ENCODE peak calls at places on chromosome 11, in five cellular contexts. One of them, this sample, is unnamed.

GRCh38 chr11:88404932-88405710 is 67.6 kb upstream of the CTSC start:
- DNase-seq in Karpas-422: no peak
- DNase-seq in stimulated activated CD4-positive, alpha-beta T cell treated with anti-CD3 and anti-CD28 coated beads, Interleukin-12 subunit alpha, Interleukin-12 subunit beta, amount 100 ng/mL, for 4 hours: no peak
- DNase-seq in mucosa of descending colon: no peak
- DNase-seq in psoas muscle: no peak
- DNase-seq in this sample: no peak

GRCh38 chr11:33630936-33631748 is 69.5 kb downstream of the C11orf91 start:
- DNase-seq in Karpas-422: peak
- DNase-seq in stimulated activated CD4-positive, alpha-beta T cell treated with anti-CD3 and anti-CD28 coated beads, Interleukin-12 subunit alpha, Interleukin-12 subunit beta, amount 100 ng/mL, for 4 hours: no peak
- DNase-seq in mucosa of descending colon: no peak
- DNase-seq in psoas muscle: no peak
- DNase-seq in this sample: no peak

GRCh38 chr11:125874556-125875124 is 12.8 kb upstream of the HYLS1 start:
- DNase-seq in Karpas-422: peak
- DNase-seq in stimulated activated CD4-positive, alpha-beta T cell treated with anti-CD3 and anti-CD28 coated beads, Interleukin-12 subunit alpha, Interleukin-12 subunit beta, amount 100 ng/mL, for 4 hours: peak
- DNase-seq in mucosa of descending colon: peak
- DNase-seq in psoas muscle: no peak
- DNase-seq in this sample: peak

GRCh38 chr11:120564573-120565301 is 53.2 kb downstream of the GRIK4 start:
- DNase-seq in Karpas-422: no peak
- DNase-seq in stimulated activated CD4-positive, alpha-beta T cell treated with anti-CD3 and anti-CD28 coated beads, Interleukin-12 subunit alpha, Interleukin-12 subunit beta, amount 100 ng/mL, for 4 hours: peak
- DNase-seq in mucosa of descending colon: no peak
- DNase-seq in psoas muscle: peak
- DNase-seq in this sample: no peak

GRCh38 chr11:34305095-34305692 is 52.6 kb downstream of the ABTB2 start:
- DNase-seq in Karpas-422: no peak
- DNase-seq in stimulated activated CD4-positive, alpha-beta T cell treated with anti-CD3 and anti-CD28 coated beads, Interleukin-12 subunit alpha, Interleukin-12 subunit beta, amount 100 ng/mL, for 4 hours: no peak
- DNase-seq in mucosa of descending colon: no peak
- DNase-seq in psoas muscle: no peak
- DNase-seq in this sample: no peak

GRCh38 chr11:129320485-129320884 is 55.2 kb upstream of the BARX2 start:
- DNase-seq in Karpas-422: no peak
- DNase-seq in stimulated activated CD4-positive, alpha-beta T cell treated with anti-CD3 and anti-CD28 coated beads, Interleukin-12 subunit alpha, Interleukin-12 subunit beta, amount 100 ng/mL, for 4 hours: no peak
- DNase-seq in mucosa of descending colon: no peak
- DNase-seq in psoas muscle: no peak
- DNase-seq in this sample: no peak

GRCh38 chr11:76455931-76456330 is 11.1 kb downstream of the EMSY start:
- DNase-seq in Karpas-422: no peak
- DNase-seq in stimulated activated CD4-positive, alpha-beta T cell treated with anti-CD3 and anti-CD28 coated beads, Interleukin-12 subunit alpha, Interleukin-12 subunit beta, amount 100 ng/mL, for 4 hours: no peak
- DNase-seq in mucosa of descending colon: no peak
- DNase-seq in psoas muscle: no peak
- DNase-seq in this sample: no peak

GRCh38 chr11:12794556-12795230 is 120.5 kb downstream of the TEAD1 start:
- DNase-seq in Karpas-422: no peak
- DNase-seq in stimulated activated CD4-positive, alpha-beta T cell treated with anti-CD3 and anti-CD28 coated beads, Interleukin-12 subunit alpha, Interleukin-12 subunit beta, amount 100 ng/mL, for 4 hours: no peak
- DNase-seq in mucosa of descending colon: no peak
- DNase-seq in psoas muscle: no peak
- DNase-seq in this sample: no peak

GRCh38 chr11:118530180-118530682 is 761 bp upstream of the TMEM25 start:
- DNase-seq in Karpas-422: no peak
- DNase-seq in stimulated activated CD4-positive, alpha-beta T cell treated with anti-CD3 and anti-CD28 coated beads, Interleukin-12 subunit alpha, Interleukin-12 subunit beta, amount 100 ng/mL, for 4 hours: no peak
- DNase-seq in mucosa of descending colon: peak
- DNase-seq in psoas muscle: no peak
- DNase-seq in this sample: no peak

GRCh38 chr11:76803811-76804600 is 20.9 kb downstream of the TSKU start:
- DNase-seq in Karpas-422: no peak
- DNase-seq in stimulated activated CD4-positive, alpha-beta T cell treated with anti-CD3 and anti-CD28 coated beads, Interleukin-12 subunit alpha, Interleukin-12 subunit beta, amount 100 ng/mL, for 4 hours: peak
- DNase-seq in mucosa of descending colon: no peak
- DNase-seq in psoas muscle: no peak
- DNase-seq in this sample: peak

GRCh38 chr11:128607819-128608218 is 20.5 kb upstream of the ETS1 start:
- DNase-seq in Karpas-422: no peak
- DNase-seq in stimulated activated CD4-positive, alpha-beta T cell treated with anti-CD3 and anti-CD28 coated beads, Interleukin-12 subunit alpha, Interleukin-12 subunit beta, amount 100 ng/mL, for 4 hours: no peak
- DNase-seq in mucosa of descending colon: no peak
- DNase-seq in psoas muscle: no peak
- DNase-seq in this sample: no peak

GRCh38 chr11:113651018-113651417 is 55.1 kb downstream of the TMPRSS5 start:
- DNase-seq in Karpas-422: no peak
- DNase-seq in stimulated activated CD4-positive, alpha-beta T cell treated with anti-CD3 and anti-CD28 coated beads, Interleukin-12 subunit alpha, Interleukin-12 subunit beta, amount 100 ng/mL, for 4 hours: no peak
- DNase-seq in mucosa of descending colon: no peak
- DNase-seq in psoas muscle: no peak
- DNase-seq in this sample: no peak

GRCh38 chr11:122367809-122368231 is 251.8 kb upstream of the BLID start:
- DNase-seq in Karpas-422: no peak
- DNase-seq in stimulated activated CD4-positive, alpha-beta T cell treated with anti-CD3 and anti-CD28 coated beads, Interleukin-12 subunit alpha, Interleukin-12 subunit beta, amount 100 ng/mL, for 4 hours: no peak
- DNase-seq in mucosa of descending colon: no peak
- DNase-seq in psoas muscle: no peak
- DNase-seq in this sample: no peak

GRCh38 chr11:76329084-76329648 is 51.8 kb downstream of the THAP12 start:
- DNase-seq in Karpas-422: no peak
- DNase-seq in stimulated activated CD4-positive, alpha-beta T cell treated with anti-CD3 and anti-CD28 coated beads, Interleukin-12 subunit alpha, Interleukin-12 subunit beta, amount 100 ng/mL, for 4 hours: no peak
- DNase-seq in mucosa of descending colon: no peak
- DNase-seq in psoas muscle: no peak
- DNase-seq in this sample: no peak

GRCh38 chr11:68045900-68046299 is 7.1 kb downstream of the TCIRG1 start:
- DNase-seq in Karpas-422: no peak
- DNase-seq in stimulated activated CD4-positive, alpha-beta T cell treated with anti-CD3 and anti-CD28 coated beads, Interleukin-12 subunit alpha, Interleukin-12 subunit beta, amount 100 ng/mL, for 4 hours: no peak
- DNase-seq in mucosa of descending colon: no peak
- DNase-seq in psoas muscle: no peak
- DNase-seq in this sample: no peak

GRCh38 chr11:129854229-129854805 is 38.7 kb downstream of the TMEM45B start:
- DNase-seq in Karpas-422: no peak
- DNase-seq in stimulated activated CD4-positive, alpha-beta T cell treated with anti-CD3 and anti-CD28 coated beads, Interleukin-12 subunit alpha, Interleukin-12 subunit beta, amount 100 ng/mL, for 4 hours: no peak
- DNase-seq in mucosa of descending colon: no peak
- DNase-seq in psoas muscle: no peak
- DNase-seq in this sample: no peak

GRCh38 chr11:120719348-120719747 is 207.8 kb downstream of the GRIK4 start:
- DNase-seq in Karpas-422: no peak
- DNase-seq in stimulated activated CD4-positive, alpha-beta T cell treated with anti-CD3 and anti-CD28 coated beads, Interleukin-12 subunit alpha, Interleukin-12 subunit beta, amount 100 ng/mL, for 4 hours: no peak
- DNase-seq in mucosa of descending colon: no peak
- DNase-seq in psoas muscle: no peak
- DNase-seq in this sample: no peak

GRCh38 chr11:47924184-47924671 is 56.1 kb upstream of the PTPRJ start:
- DNase-seq in Karpas-422: no peak
- DNase-seq in stimulated activated CD4-positive, alpha-beta T cell treated with anti-CD3 and anti-CD28 coated beads, Interleukin-12 subunit alpha, Interleukin-12 subunit beta, amount 100 ng/mL, for 4 hours: no peak
- DNase-seq in mucosa of descending colon: no peak
- DNase-seq in psoas muscle: no peak
- DNase-seq in this sample: no peak

GRCh38 chr11:131671764-131672163 is 301.3 kb downstream of the NTM start:
- DNase-seq in Karpas-422: no peak
- DNase-seq in stimulated activated CD4-positive, alpha-beta T cell treated with anti-CD3 and anti-CD28 coated beads, Interleukin-12 subunit alpha, Interleukin-12 subunit beta, amount 100 ng/mL, for 4 hours: no peak
- DNase-seq in mucosa of descending colon: no peak
- DNase-seq in psoas muscle: no peak
- DNase-seq in this sample: no peak

GRCh38 chr11:59629996-59630395 is 14.4 kb upstream of the OSBP start:
- DNase-seq in Karpas-422: no peak
- DNase-seq in stimulated activated CD4-positive, alpha-beta T cell treated with anti-CD3 and anti-CD28 coated beads, Interleukin-12 subunit alpha, Interleukin-12 subunit beta, amount 100 ng/mL, for 4 hours: no peak
- DNase-seq in mucosa of descending colon: no peak
- DNase-seq in psoas muscle: no peak
- DNase-seq in this sample: no peak

GRCh38 chr11:113562981-113563461 is 87.8 kb upstream of the DRD2 start:
- DNase-seq in Karpas-422: no peak
- DNase-seq in stimulated activated CD4-positive, alpha-beta T cell treated with anti-CD3 and anti-CD28 coated beads, Interleukin-12 subunit alpha, Interleukin-12 subunit beta, amount 100 ng/mL, for 4 hours: no peak
- DNase-seq in mucosa of descending colon: no peak
- DNase-seq in psoas muscle: no peak
- DNase-seq in this sample: no peak

GRCh38 chr11:113168358-113168757 is 146.0 kb upstream of the TTC12 start:
- DNase-seq in Karpas-422: no peak
- DNase-seq in stimulated activated CD4-positive, alpha-beta T cell treated with anti-CD3 and anti-CD28 coated beads, Interleukin-12 subunit alpha, Interleukin-12 subunit beta, amount 100 ng/mL, for 4 hours: no peak
- DNase-seq in mucosa of descending colon: no peak
- DNase-seq in psoas muscle: no peak
- DNase-seq in this sample: no peak

GRCh38 chr11:55966391-55966790 is 3.4 kb downstream of the OR10AG1 start:
- DNase-seq in Karpas-422: no peak
- DNase-seq in stimulated activated CD4-positive, alpha-beta T cell treated with anti-CD3 and anti-CD28 coated beads, Interleukin-12 subunit alpha, Interleukin-12 subunit beta, amount 100 ng/mL, for 4 hours: no peak
- DNase-seq in mucosa of descending colon: no peak
- DNase-seq in psoas muscle: no peak
- DNase-seq in this sample: no peak

GRCh38 chr11:65615950-65616574 is 486 bp downstream of the PCNX3 start:
- DNase-seq in Karpas-422: peak
- DNase-seq in stimulated activated CD4-positive, alpha-beta T cell treated with anti-CD3 and anti-CD28 coated beads, Interleukin-12 subunit alpha, Interleukin-12 subunit beta, amount 100 ng/mL, for 4 hours: peak
- DNase-seq in mucosa of descending colon: peak
- DNase-seq in psoas muscle: peak
- DNase-seq in this sample: peak

GRCh38 chr11:975824-976223 is 50.2 kb downstream of the AP2A2 start:
- DNase-seq in Karpas-422: peak
- DNase-seq in stimulated activated CD4-positive, alpha-beta T cell treated with anti-CD3 and anti-CD28 coated beads, Interleukin-12 subunit alpha, Interleukin-12 subunit beta, amount 100 ng/mL, for 4 hours: no peak
- DNase-seq in mucosa of descending colon: peak
- DNase-seq in psoas muscle: no peak
- DNase-seq in this sample: peak

GRCh38 chr11:21260101-21260500 is 590.7 kb downstream of the NELL1 start:
- DNase-seq in Karpas-422: no peak
- DNase-seq in stimulated activated CD4-positive, alpha-beta T cell treated with anti-CD3 and anti-CD28 coated beads, Interleukin-12 subunit alpha, Interleukin-12 subunit beta, amount 100 ng/mL, for 4 hours: no peak
- DNase-seq in mucosa of descending colon: no peak
- DNase-seq in psoas muscle: no peak
- DNase-seq in this sample: no peak

GRCh38 chr11:117180661-117181585 is 2.4 kb downstream of the SIDT2 start:
- DNase-seq in Karpas-422: peak
- DNase-seq in stimulated activated CD4-positive, alpha-beta T cell treated with anti-CD3 and anti-CD28 coated beads, Interleukin-12 subunit alpha, Interleukin-12 subunit beta, amount 100 ng/mL, for 4 hours: peak
- DNase-seq in mucosa of descending colon: peak
- DNase-seq in psoas muscle: peak
- DNase-seq in this sample: peak

GRCh38 chr11:48025983-48026340 is 45.6 kb downstream of the PTPRJ start:
- DNase-seq in Karpas-422: no peak
- DNase-seq in stimulated activated CD4-positive, alpha-beta T cell treated with anti-CD3 and anti-CD28 coated beads, Interleukin-12 subunit alpha, Interleukin-12 subunit beta, amount 100 ng/mL, for 4 hours: no peak
- DNase-seq in mucosa of descending colon: no peak
- DNase-seq in psoas muscle: no peak
- DNase-seq in this sample: no peak

GRCh38 chr11:19951558-19952083 is 208.7 kb downstream of the DBX1 start:
- DNase-seq in Karpas-422: peak
- DNase-seq in stimulated activated CD4-positive, alpha-beta T cell treated with anti-CD3 and anti-CD28 coated beads, Interleukin-12 subunit alpha, Interleukin-12 subunit beta, amount 100 ng/mL, for 4 hours: no peak
- DNase-seq in mucosa of descending colon: peak
- DNase-seq in psoas muscle: no peak
- DNase-seq in this sample: no peak

This sample was measured in activated naive CD4-positive, alpha-beta T cell treated with anti-CD3 and anti-CD28 coated beads, Interleukin-2, amount 10 ng/mL, durations not matched to agents 7 days and 5 days.